ENCODE peak calls at places on chromosome 22, in five cellular contexts. P is ovary, J is IMR-90, U is sigmoid colon, H is transverse colon. C is an unnamed sample.

GRCh38 chr22:47351836-47352579 is 589.6 kb downstream of the TBC1D22A start:
- DNase-seq in P (no peak), J (no peak), U (peak), H (no peak), C (peak)

GRCh38 chr22:22888509-22889353 is 1.1 kb downstream of the IGLL5 start:
- DNase-seq in P (no peak), J (no peak), U (no peak), H (no peak), C (no peak)

GRCh38 chr22:44597616-44598015 is 99.6 kb upstream of the RTL6 start:
- DNase-seq in P (no peak), J (peak), U (no peak), H (no peak), C (no peak)

GRCh38 chr22:44664149-44664548 is 37.9 kb upstream of the PRR5 start:
- DNase-seq in P (no peak), J (peak), U (peak), H (peak), C (peak)

GRCh38 chr22:40681451-40681850 is 2.2 kb downstream of the MCHR1 start:
- DNase-seq in P (no peak), J (no peak), U (no peak), H (no peak), C (no peak)

GRCh38 chr22:45502215-45503070 is at the start of gene FBLN1:
- DNase-seq in P (peak), J (no peak), U (no peak), H (no peak), C (no peak)

GRCh38 chr22:30344447-30345200 is 12.1 kb downstream of the SF3A1 start:
- DNase-seq in P (no peak), J (no peak), U (no peak), H (no peak), C (no peak)

GRCh38 chr22:30922151-30922611 is 46.4 kb downstream of the MORC2 start:
- DNase-seq in P (peak), J (peak), U (peak), H (peak), C (no peak)

GRCh38 chr22:47195156-47195675 is 432.8 kb downstream of the TBC1D22A start:
- DNase-seq in P (no peak), J (no peak), U (peak), H (no peak), C (peak)

GRCh38 chr22:27453688-27454087 is 347.9 kb downstream of the MN1 start:
- DNase-seq in P (no peak), J (no peak), U (no peak), H (no peak), C (no peak)

GRCh38 chr22:34019190-34019845 is 99.0 kb upstream of the LARGE1 start:
- DNase-seq in P (no peak), J (no peak), U (no peak), H (no peak), C (no peak)

GRCh38 chr22:22410121-22410520 is 98.4 kb downstream of the ZNF280B start:
- DNase-seq in P (no peak), J (no peak), U (no peak), H (peak), C (no peak)

GRCh38 chr22:46563381-46564083 is 26.1 kb upstream of the CELSR1 start:
- DNase-seq in P (peak), J (peak), U (peak), H (peak), C (peak)

GRCh38 chr22:44181033-44181911 is 547 bp downstream of the PARVG start:
- DNase-seq in P (no peak), J (no peak), U (no peak), H (peak), C (no peak)

GRCh38 chr22:26918236-26918635 is 260.8 kb downstream of the MIAT start:
- DNase-seq in P (no peak), J (no peak), U (no peak), H (no peak), C (no peak)

GRCh38 chr22:27435839-27436581 is 365.5 kb downstream of the MN1 start:
- DNase-seq in P (peak), J (peak), U (peak), H (peak), C (no peak)

GRCh38 chr22:18070556-18071306 is 7.1 kb upstream of the PEX26 start:
- DNase-seq in P (no peak), J (no peak), U (no peak), H (no peak), C (peak)

GRCh38 chr22:24006914-24007214 is 1.6 kb upstream of the GSTT4 start:
- DNase-seq in P (no peak), J (no peak), U (no peak), H (no peak), C (no peak)

GRCh38 chr22:23259916-23260644 is 79.8 kb downstream of the BCR start:
- DNase-seq in P (no peak), J (no peak), U (no peak), H (no peak), C (no peak)

GRCh38 chr22:40178417-40179409 is 988 bp downstream of the TNRC6B start:
- DNase-seq in P (no peak), J (peak), U (no peak), H (peak), C (no peak)

GRCh38 chr22:44931077-44931540 is 78.7 kb downstream of the PHF21B start:
- DNase-seq in P (peak), J (peak), U (no peak), H (no peak), C (no peak)

GRCh38 chr22:48320671-48321515 is 1506.8 kb downstream of the BRD1 start:
- DNase-seq in P (no peak), J (no peak), U (peak), H (no peak), C (no peak)

GRCh38 chr22:41140365-41140957 is 48.1 kb downstream of the EP300 start:
- DNase-seq in P (no peak), J (no peak), U (no peak), H (no peak), C (no peak)

GRCh38 chr22:17271711-17272451 is 52.6 kb upstream of the ADA2 start:
- DNase-seq in P (no peak), J (no peak), U (peak), H (no peak), C (no peak)

GRCh38 chr22:37802310-37803194 is 5.2 kb upstream of the GCAT start:
- DNase-seq in P (peak), J (peak), U (peak), H (peak), C (no peak)
- TF ChIP-seq POLR2A in P (no peak), J (no peak), U (peak), H (peak), C (no peak)

GRCh38 chr22:20037419-20037818 is 16.5 kb downstream of the TANGO2 start:
- DNase-seq in P (no peak), J (no peak), U (no peak), H (no peak), C (no peak)

GRCh38 chr22:20034143-20034542 is 13.2 kb downstream of the TANGO2 start:
- DNase-seq in P (no peak), J (no peak), U (no peak), H (no peak), C (no peak)

GRCh38 chr22:20036535-20037392 is 15.9 kb downstream of the TANGO2 start:
- DNase-seq in P (no peak), J (no peak), U (no peak), H (no peak), C (no peak)

GRCh38 chr22:20036119-20036518 is 15.2 kb downstream of the TANGO2 start:
- DNase-seq in P (no peak), J (no peak), U (no peak), H (no peak), C (no peak)

DNA sequence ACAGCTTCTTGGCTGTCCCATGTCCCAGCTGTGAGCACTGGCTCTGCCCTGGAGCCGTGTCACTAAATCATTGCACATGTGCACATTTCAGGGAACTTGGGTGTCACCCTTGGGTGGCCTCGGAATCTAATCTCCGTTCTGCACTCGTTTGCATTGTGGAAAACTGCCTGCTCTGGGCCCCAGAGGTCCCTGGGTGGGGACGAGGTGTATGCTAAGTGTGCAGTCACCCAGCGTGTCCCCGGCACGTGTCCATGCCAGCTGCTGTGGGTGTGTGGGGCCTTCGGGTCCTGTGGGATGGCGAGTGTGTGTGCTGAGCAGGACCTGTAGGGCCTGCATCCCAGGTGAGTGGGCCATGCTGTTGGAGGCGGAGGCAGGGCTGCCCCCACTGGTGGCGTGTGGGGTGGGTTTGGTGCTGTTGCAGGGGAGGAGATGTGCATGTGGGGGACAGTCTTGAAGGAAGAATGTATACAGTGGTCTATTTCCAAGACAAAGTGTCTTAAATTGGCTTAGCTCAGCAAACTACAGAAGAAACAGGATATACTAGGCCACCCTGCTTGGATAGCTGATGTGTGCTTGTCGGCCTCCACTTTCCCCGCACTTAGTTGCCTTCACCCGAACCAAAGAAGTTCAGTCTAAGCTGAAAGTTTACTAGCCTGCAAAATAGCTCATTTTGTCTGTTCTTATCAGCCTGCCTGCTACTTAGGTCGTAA is 14.6 kb downstream of the TANGO2 start:
- DNase-seq in P (no peak), J (no peak), U (no peak), H (no peak), C (no peak)
- TF ChIP-seq POLR2A in P (no peak), J (no peak), U (no peak), H (no peak), C (no peak)

GRCh38 chr22:29328055-29328454 is 12.6 kb upstream of the RASL10A start:
- DNase-seq in P (no peak), J (no peak), U (no peak), H (no peak), C (no peak)
- TF ChIP-seq POLR2A in P (no peak), J (no peak), U (no peak), H (no peak), C (no peak)

GRCh38 chr22:42719133-42719532 is 1.5 kb downstream of the A4GALT start:
- DNase-seq in P (no peak), J (no peak), U (no peak), H (no peak), C (no peak)

GRCh38 chr22:42719656-42720262 is 911 bp downstream of the A4GALT start:
- DNase-seq in P (no peak), J (no peak), U (no peak), H (no peak), C (no peak)

GRCh38 chr22:42720263-42721044 is at the start of gene A4GALT:
- DNase-seq in P (no peak), J (no peak), U (no peak), H (no peak), C (no peak)

GRCh38 chr22:42724062-42724461 is 3.4 kb upstream of the A4GALT start:
- DNase-seq in P (no peak), J (no peak), U (no peak), H (no peak), C (no peak)

GRCh38 chr22:42721045-42721434 is 370 bp upstream of the A4GALT start:
- DNase-seq in P (no peak), J (no peak), U (no peak), H (no peak), C (no peak)
- TF ChIP-seq POLR2A in P (no peak), J (no peak), U (no peak), H (no peak), C (no peak)

GRCh38 chr22:50473855-50474671 is 772 bp downstream of the SBF1 start:
- DNase-seq in P (no peak), J (peak), U (peak), H (peak), C (peak)
- TF ChIP-seq POLR2A in P (no peak), J (peak), U (no peak), H (peak), C (no peak)

GRCh38 chr22:36386900-36387663 is 685 bp downstream of the MYH9 start:
- DNase-seq in P (peak), J (no peak), U (peak), H (peak), C (peak)
- TF ChIP-seq POLR2A in P (no peak), J (no peak), U (peak), H (peak), C (no peak)

DNA sequence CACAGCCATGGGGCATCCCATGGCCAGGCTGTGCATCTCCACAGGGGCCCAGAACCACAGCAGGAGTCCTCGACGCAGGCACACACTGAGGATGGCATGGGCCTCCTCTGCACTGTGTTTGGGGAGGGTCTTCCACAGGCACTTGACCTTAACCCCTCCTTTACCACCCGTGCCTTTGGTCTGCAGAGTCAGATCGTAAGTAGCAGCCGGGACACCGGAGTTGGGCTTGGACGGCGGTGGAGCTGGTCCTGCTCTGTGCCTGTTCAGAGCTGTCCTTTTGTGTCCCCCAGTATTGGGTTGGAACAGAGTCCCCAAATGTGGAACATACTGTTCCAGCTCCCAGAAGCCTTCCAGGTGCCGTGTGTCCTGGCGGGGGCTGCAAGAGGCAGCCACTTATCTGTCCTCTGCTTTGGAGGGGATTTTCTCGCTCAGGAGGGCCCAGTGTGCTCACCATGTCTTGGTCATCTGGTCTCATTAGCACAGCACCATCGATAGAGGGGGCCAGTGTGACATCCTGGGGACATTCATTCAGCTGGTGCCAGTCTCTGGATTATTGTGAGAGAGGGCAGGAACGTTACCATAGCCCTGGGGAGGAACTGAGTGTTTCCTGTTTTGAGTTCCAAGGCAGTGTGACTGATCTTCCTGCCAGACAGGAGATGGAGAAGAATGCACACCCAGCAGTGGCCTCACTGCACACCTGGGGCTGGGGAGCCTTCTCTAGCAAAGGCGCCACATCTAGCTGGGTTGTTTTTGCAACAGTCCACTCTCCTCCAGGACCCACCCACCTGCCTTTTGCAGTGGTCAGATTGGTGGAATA is 12.4 kb downstream of the CRELD2 start:
- DNase-seq in P (peak), J (peak), U (no peak), H (peak), C (no peak)
- TF ChIP-seq POLR2A in P (no peak), J (no peak), U (no peak), H (peak), C (no peak)

C was measured in suprapubic skin.